ENCODE peak calls at places on chromosomes 11 and 22, in four cellular contexts. One of them, this sample, is unnamed. For H3K36me3, the result is how much of the 10 kb centered on the place peaks cover.

GRCh38 chr22:17035246-17035645 is 27.2 kb upstream of the GAB4 start:
- DNase-seq in GM23338: no peak
- DNase-seq in left ventricle myocardium inferior: no peak
- DNase-seq in fibroblast of lung: no peak
- DNase-seq in this sample: no peak

GRCh38 chr11:101445761-101446160 is 138.0 kb downstream of the TRPC6 start:
- DNase-seq in left ventricle myocardium inferior: no peak
- DNase-seq in fibroblast of lung: no peak
- DNase-seq in GM23338: no peak
- DNase-seq in this sample: no peak

GRCh38 chr22:44406581-44407403 is 91.2 kb downstream of the RTL6 start:
- DNase-seq in fibroblast of lung: peak
- DNase-seq in left ventricle myocardium inferior: no peak
- DNase-seq in GM23338: peak
- DNase-seq in this sample: peak

GRCh38 chr22:34099278-34099677 is 179.0 kb upstream of the LARGE1 start:
- DNase-seq in fibroblast of lung: no peak
- DNase-seq in GM23338: no peak
- DNase-seq in left ventricle myocardium inferior: no peak
- DNase-seq in this sample: no peak

GRCh38 chr22:49162841-49163240 is 664.8 kb downstream of the BRD1 start:
- DNase-seq in left ventricle myocardium inferior: no peak
- DNase-seq in GM23338: no peak
- DNase-seq in fibroblast of lung: no peak
- DNase-seq in this sample: no peak

GRCh38 chr22:44586337-44586990 is 88.4 kb upstream of the RTL6 start:
- DNase-seq in fibroblast of lung: no peak
- DNase-seq in GM23338: no peak
- DNase-seq in left ventricle myocardium inferior: peak
- DNase-seq in this sample: no peak

GRCh38 chr22:48277868-48278581 is 1515.6 kb downstream of the TBC1D22A start:
- DNase-seq in fibroblast of lung: no peak
- DNase-seq in GM23338: no peak
- DNase-seq in left ventricle myocardium inferior: no peak
- DNase-seq in this sample: no peak

GRCh38 chr11:119066481-119066880 is 1.1 kb upstream of the VPS11 start:
- DNase-seq in fibroblast of lung: no peak
- DNase-seq in GM23338: no peak
- DNase-seq in left ventricle myocardium inferior: no peak
- DNase-seq in this sample: no peak

GRCh38 chr22:49405590-49405989 is 422.1 kb downstream of the BRD1 start:
- DNase-seq in fibroblast of lung: no peak
- DNase-seq in left ventricle myocardium inferior: no peak
- DNase-seq in GM23338: no peak
- DNase-seq in this sample: no peak

GRCh38 chr22:42932857-42933782 is 76.0 kb upstream of the ARFGAP3 start:
- DNase-seq in left ventricle myocardium inferior: no peak
- DNase-seq in fibroblast of lung: peak
- DNase-seq in GM23338: no peak
- DNase-seq in this sample: peak

GRCh38 chr11:36564376-36565032 is 3.3 kb upstream of the RAG1 start:
- DNase-seq in fibroblast of lung: peak
- DNase-seq in GM23338: peak
- DNase-seq in left ventricle myocardium inferior: no peak
- DNase-seq in this sample: peak

GRCh38 chr11:61083601-61084147 is 18.6 kb upstream of the CD5 start:
- DNase-seq in left ventricle myocardium inferior: no peak
- DNase-seq in fibroblast of lung: no peak
- DNase-seq in GM23338: no peak
- DNase-seq in this sample: no peak

GRCh38 chr11:122486793-122487495 is 168.6 kb upstream of the UBASH3B start:
- DNase-seq in fibroblast of lung: peak
- DNase-seq in left ventricle myocardium inferior: no peak
- DNase-seq in GM23338: peak
- DNase-seq in this sample: no peak

GRCh38 chr11:86571273-86571948 is 101.0 kb downstream of the ME3 start:
- DNase-seq in fibroblast of lung: no peak
- DNase-seq in GM23338: peak
- DNase-seq in left ventricle myocardium inferior: no peak
- DNase-seq in this sample: no peak

GRCh38 chr11:114293201-114293711 is 2.9 kb upstream of the NNMT start:
- DNase-seq in left ventricle myocardium inferior: no peak
- DNase-seq in GM23338: no peak
- DNase-seq in fibroblast of lung: peak
- DNase-seq in this sample: no peak

GRCh38 chr11:57653162-57653561 is 3.5 kb upstream of the YPEL4 start:
- DNase-seq in GM23338: no peak
- DNase-seq in left ventricle myocardium inferior: no peak
- DNase-seq in fibroblast of lung: no peak
- DNase-seq in this sample: no peak

GRCh38 chr11:57394203-57394602 is 3.8 kb upstream of the PRG2 start:
- DNase-seq in fibroblast of lung: no peak
- DNase-seq in left ventricle myocardium inferior: no peak
- DNase-seq in GM23338: no peak
- DNase-seq in this sample: no peak

GRCh38 chr11:102850973-102851745 is 7.8 kb upstream of the MMP3 start:
- DNase-seq in GM23338: no peak
- DNase-seq in fibroblast of lung: peak
- DNase-seq in left ventricle myocardium inferior: no peak
- DNase-seq in this sample: no peak

GRCh38 chr11:131488208-131488607 is 117.8 kb downstream of the NTM start:
- DNase-seq in fibroblast of lung: no peak
- DNase-seq in left ventricle myocardium inferior: no peak
- DNase-seq in GM23338: no peak
- DNase-seq in this sample: no peak

GRCh38 chr11:12147827-12148226 is 37.4 kb downstream of the MICAL2 start:
- DNase-seq in left ventricle myocardium inferior: no peak
- DNase-seq in GM23338: no peak
- DNase-seq in fibroblast of lung: no peak
- DNase-seq in this sample: no peak
- H3K36me3 ChIP-seq in left ventricle myocardium inferior: under half
- H3K36me3 ChIP-seq in GM23338: under half
- H3K36me3 ChIP-seq in fibroblast of lung: under half
- H3K36me3 ChIP-seq in this sample: under half

DNA sequence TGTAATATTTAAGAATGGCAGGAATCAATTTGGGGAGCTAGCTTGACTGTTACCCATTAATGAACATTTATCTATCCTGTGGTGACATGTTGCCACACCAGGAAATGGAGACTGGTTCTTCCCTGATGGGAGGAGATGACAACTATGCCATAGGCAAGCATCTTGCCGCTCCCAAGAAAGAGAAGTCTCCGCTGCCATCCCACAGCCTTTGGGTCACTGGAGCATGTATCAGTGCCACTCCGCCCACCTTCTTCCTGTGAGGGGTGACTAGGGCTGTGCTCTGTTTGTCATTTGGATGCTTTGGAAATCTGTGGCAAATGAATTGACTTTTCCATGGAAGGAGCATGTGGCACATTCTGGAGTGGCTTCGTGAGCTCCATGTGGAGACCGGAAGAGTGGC is 6.5 kb downstream of the STIP1 start:
- DNase-seq in fibroblast of lung: no peak
- DNase-seq in left ventricle myocardium inferior: no peak
- DNase-seq in GM23338: no peak
- DNase-seq in this sample: no peak
- H3K36me3 ChIP-seq in fibroblast of lung: under half
- H3K36me3 ChIP-seq in left ventricle myocardium inferior: half or more
- H3K36me3 ChIP-seq in GM23338: half or more
- H3K36me3 ChIP-seq in this sample: under half

GRCh38 chr22:29801796-29802195 is 34.6 kb downstream of the UQCR10 start:
- DNase-seq in GM23338: no peak
- DNase-seq in left ventricle myocardium inferior: no peak
- DNase-seq in fibroblast of lung: no peak
- DNase-seq in this sample: no peak
- H3K36me3 ChIP-seq in GM23338: under half
- H3K36me3 ChIP-seq in left ventricle myocardium inferior: half or more
- H3K36me3 ChIP-seq in fibroblast of lung: under half
- H3K36me3 ChIP-seq in this sample: under half

GRCh38 chr11:67465190-67465522 is 3.9 kb downstream of the TMEM134 start:
- DNase-seq in GM23338: peak
- DNase-seq in fibroblast of lung: no peak
- DNase-seq in left ventricle myocardium inferior: no peak
- DNase-seq in this sample: no peak

GRCh38 chr11:67464411-67465189 is 4.5 kb downstream of the TMEM134 start:
- DNase-seq in fibroblast of lung: peak
- DNase-seq in left ventricle myocardium inferior: peak
- DNase-seq in GM23338: peak
- DNase-seq in this sample: peak

GRCh38 chr11:67468056-67468455 is 995 bp downstream of the TMEM134 start:
- DNase-seq in left ventricle myocardium inferior: no peak
- DNase-seq in GM23338: no peak
- DNase-seq in fibroblast of lung: peak
- DNase-seq in this sample: no peak

GRCh38 chr11:67466962-67467771 is 1.9 kb downstream of the TMEM134 start:
- DNase-seq in fibroblast of lung: no peak
- DNase-seq in GM23338: no peak
- DNase-seq in left ventricle myocardium inferior: no peak
- DNase-seq in this sample: no peak

DNA sequence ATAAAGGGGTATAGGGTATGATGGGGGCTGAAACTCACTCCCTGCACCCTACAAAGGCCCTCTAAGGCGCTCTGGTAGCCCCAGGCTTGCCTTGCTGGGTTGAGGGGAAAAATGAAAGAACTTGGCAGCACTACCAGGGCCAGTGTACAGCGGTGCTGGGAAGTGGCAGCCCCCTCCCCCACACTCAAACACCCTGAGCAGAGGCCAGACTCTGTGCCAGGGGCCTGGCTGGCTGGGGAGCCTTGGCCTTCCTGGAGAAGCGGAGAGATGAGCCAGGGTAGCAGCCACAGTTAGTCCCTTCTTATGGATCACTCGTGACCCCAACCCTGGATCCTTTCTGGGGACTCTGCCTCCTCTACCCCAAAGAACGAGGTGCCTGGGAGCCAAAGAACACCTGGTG is 2.7 kb downstream of the TMEM134 start:
- DNase-seq in fibroblast of lung: no peak
- DNase-seq in GM23338: no peak
- DNase-seq in left ventricle myocardium inferior: no peak
- DNase-seq in this sample: no peak
- H3K36me3 ChIP-seq in fibroblast of lung: under half
- H3K36me3 ChIP-seq in GM23338: under half
- H3K36me3 ChIP-seq in left ventricle myocardium inferior: under half
- H3K36me3 ChIP-seq in this sample: under half

DNA sequence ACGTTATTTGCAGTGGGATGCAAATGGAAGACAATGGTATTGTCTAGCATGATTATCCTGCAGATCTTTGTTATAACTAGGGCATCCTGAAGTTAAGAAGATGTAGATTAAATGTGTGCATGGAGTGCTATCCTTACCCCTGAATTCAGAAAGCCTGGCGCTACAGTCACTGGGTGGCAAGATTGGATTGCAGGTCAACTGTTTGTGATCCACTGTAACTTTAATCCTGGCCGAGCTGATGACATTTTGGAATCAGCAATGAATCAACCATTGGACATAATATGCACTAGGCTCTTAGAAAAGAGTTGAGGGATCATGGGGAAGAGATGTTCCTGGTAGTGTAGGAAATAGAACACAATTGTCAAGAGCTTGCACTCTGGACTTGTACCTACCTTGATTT is 25.1 kb downstream of the SEZ6L start:
- DNase-seq in left ventricle myocardium inferior: no peak
- DNase-seq in GM23338: no peak
- DNase-seq in fibroblast of lung: no peak
- DNase-seq in this sample: no peak
- H3K36me3 ChIP-seq in left ventricle myocardium inferior: under half
- H3K36me3 ChIP-seq in GM23338: under half
- H3K36me3 ChIP-seq in fibroblast of lung: under half
- H3K36me3 ChIP-seq in this sample: under half

This sample was measured in heart left ventricle.